ENCODE peak calls at places on chromosomes 1 and 21, in five cellular contexts. S is hippocampal formation, N is LHCN-M2, M is erythroblast, E is RWPE1. F is an unnamed sample.

GRCh38 chr1:201224671-201225400 is 34.2 kb downstream of the IGFN1 start:
- DNase-seq in S (no peak), N (peak), M (no peak), E (no peak), F (no peak)

GRCh38 chr1:80448081-80448480 is 1352.7 kb upstream of the ADGRL2 start:
- DNase-seq in S (no peak), N (no peak), M (no peak), E (no peak), F (no peak)

GRCh38 chr21:38743772-38744529 is 61.8 kb upstream of the ETS2 start:
- DNase-seq in S (no peak), N (no peak), M (no peak), E (no peak), F (no peak)

GRCh38 chr1:155196103-155196892 is 11.4 kb downstream of the THBS3 start:
- DNase-seq in S (peak), N (no peak), M (no peak), E (no peak), F (peak)

GRCh38 chr1:162855461-162856150 is 5.4 kb downstream of the CCDC190 start:
- DNase-seq in S (no peak), N (peak), M (no peak), E (no peak), F (no peak)

GRCh38 chr1:222798111-222798510 is 16.7 kb upstream of the DISP1 start:
- DNase-seq in S (no peak), N (peak), M (no peak), E (peak), F (no peak)

GRCh38 chr1:20265243-20265642 is 25.4 kb upstream of the VWA5B1 start:
- DNase-seq in S (no peak), N (no peak), M (no peak), E (no peak), F (no peak)

GRCh38 chr1:39098569-39099250 is 72.6 kb downstream of the NDUFS5 start:
- DNase-seq in S (peak), N (peak), M (peak), E (peak), F (peak)

GRCh38 chr1:203368624-203369451 is 17.9 kb upstream of the FMOD start:
- DNase-seq in S (no peak), N (peak), M (no peak), E (peak), F (peak)

GRCh38 chr1:91021686-91022517 is at the start of gene ZNF644:
- DNase-seq in S (peak), N (peak), M (peak), E (peak), F (peak)

F was measured in ELF-1.